ENCODE peak calls at places on chromosome 1, in four cellular contexts. U is K562, S is HepG2, H is GM12878. N is an unnamed sample.

GRCh38 chr1:183871142-183871541 is 66.2 kb downstream of the RGL1 start:
- DNase-seq in U (no peak), S (peak; percentile 16), H (no peak), N (no peak)

GRCh38 chr1:2864203-2864905 is 62.9 kb upstream of the TTC34 start:
- DNase-seq in U (no peak), S (no peak), H (no peak), N (no peak)

GRCh38 chr1:103084176-103084575 is 24.1 kb downstream of the COL11A1 start:
- DNase-seq in U (no peak), S (no peak), H (no peak), N (no peak)

GRCh38 chr1:205235921-205236320 is 8.2 kb downstream of the TMCC2 start:
- DNase-seq in U (no peak), S (no peak), H (no peak), N (no peak)

GRCh38 chr1:94022471-94023189 is 98.3 kb downstream of the ABCA4 start:
- DNase-seq in U (no peak), S (peak; percentile 81), H (no peak), N (no peak)

GRCh38 chr1:11558286-11558685 is 79.3 kb downstream of the DISP3 start:
- DNase-seq in U (no peak), S (no peak), H (no peak), N (no peak)

GRCh38 chr1:181099152-181100014 is 10.9 kb downstream of the IER5 start:
- DNase-seq in U (no peak), S (no peak), H (peak; percentile 95), N (peak; percentile 42)

GRCh38 chr1:117826551-117827078 is 102.8 kb downstream of the GDAP2 start:
- DNase-seq in U (no peak), S (peak; percentile 25), H (no peak), N (no peak)

GRCh38 chr1:192445849-192446489 is 129.2 kb downstream of the RGS21 start:
- DNase-seq in U (peak; percentile 19), S (peak; percentile 7), H (no peak), N (no peak)

GRCh38 chr1:204503122-204503912 is 8.7 kb upstream of the PIK3C2B start:
- DNase-seq in U (peak; percentile 60), S (peak; percentile 67), H (no peak), N (no peak)

GRCh38 chr1:215192306-215192705 is 109.8 kb downstream of the KCNK2 start:
- DNase-seq in U (no peak), S (no peak), H (no peak), N (no peak)

GRCh38 chr1:151762941-151763921 is at the start of gene MRPL9:
- DNase-seq in U (peak; percentile 91), S (peak; percentile 60), H (peak; percentile 45), N (peak; percentile 96)

GRCh38 chr1:76868154-76868882 is 1.0 kb downstream of the ST6GALNAC5 start:
- DNase-seq in U (peak; percentile 11), S (no peak), H (no peak), N (peak; percentile 83)

GRCh38 chr1:157770442-157771043 is 6.4 kb downstream of the FCRL2 start:
- DNase-seq in U (no peak), S (no peak), H (no peak), N (peak; percentile 33)

GRCh38 chr1:163174524-163175437 is 27.9 kb downstream of the RGS5 start:
- DNase-seq in U (peak; percentile 49), S (peak; percentile 20), H (no peak), N (peak; percentile 56)

GRCh38 chr1:41880951-41881885 is 37.5 kb downstream of the HIVEP3 start:
- DNase-seq in U (no peak), S (no peak), H (no peak), N (no peak)

GRCh38 chr1:18408656-18409370 is 71.9 kb upstream of the KLHDC7A start:
- DNase-seq in U (no peak), S (no peak), H (no peak), N (no peak)

GRCh38 chr1:178180405-178180804 is 86.5 kb downstream of the RASAL2 start:
- DNase-seq in U (no peak), S (no peak), H (no peak), N (no peak)

GRCh38 chr1:56517404-56518130 is 61.8 kb downstream of the PLPP3 start:
- DNase-seq in U (peak; percentile 46), S (no peak), H (no peak), N (no peak)

GRCh38 chr1:167663002-167663772 is 33.2 kb downstream of the RCSD1 start:
- DNase-seq in U (peak; percentile 54), S (no peak), H (peak; percentile 60), N (no peak)

DNA sequence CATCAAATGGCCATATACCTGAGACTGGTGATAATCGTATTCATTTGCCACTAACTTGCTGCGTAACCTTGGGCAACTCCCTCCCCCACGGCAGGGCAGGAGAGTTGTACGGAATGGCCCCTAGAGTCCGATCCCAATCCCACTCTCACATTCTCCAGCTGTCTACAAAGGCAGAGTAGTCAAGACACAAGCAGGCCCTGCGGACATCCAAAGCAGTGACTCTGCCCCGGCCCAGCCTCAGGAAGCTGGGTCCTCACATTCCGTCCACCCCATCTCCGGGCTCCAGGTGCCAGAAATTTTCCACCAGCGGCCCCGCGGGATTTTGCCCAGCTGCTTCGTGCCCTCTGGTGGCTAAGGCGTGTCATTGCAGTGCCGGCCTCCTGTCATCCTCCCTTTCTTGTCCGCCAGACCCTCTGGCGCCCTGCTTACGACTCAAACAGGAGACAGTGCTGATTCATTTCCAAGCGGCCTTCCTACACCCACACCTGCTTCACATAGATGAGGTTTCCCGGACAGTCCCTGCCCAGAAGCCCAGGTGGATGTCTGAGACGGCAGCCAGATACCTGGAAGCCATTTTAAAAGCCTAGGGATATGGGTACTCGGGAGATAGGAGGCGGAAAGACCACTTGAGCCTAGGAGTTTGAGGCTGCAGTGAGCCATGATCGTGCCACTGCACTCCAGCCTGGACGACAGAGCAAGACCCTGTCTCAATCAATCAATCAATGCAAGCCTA is 2.9 kb upstream of the S100A2 start:
- DNase-seq in U (peak; percentile 90), S (peak; percentile 86), H (peak; percentile 9), N (peak; percentile 95)
- TF ChIP-seq TARDBP in U (no peak), S (peak; percentile 76), H (no peak), N (no peak)

GRCh38 chr1:208178091-208178529 is 66.1 kb downstream of the PLXNA2 start:
- DNase-seq in U (no peak), S (peak; percentile 68), H (no peak), N (no peak)
- TF ChIP-seq TARDBP in U (no peak), S (no peak), H (no peak), N (no peak)

DNA sequence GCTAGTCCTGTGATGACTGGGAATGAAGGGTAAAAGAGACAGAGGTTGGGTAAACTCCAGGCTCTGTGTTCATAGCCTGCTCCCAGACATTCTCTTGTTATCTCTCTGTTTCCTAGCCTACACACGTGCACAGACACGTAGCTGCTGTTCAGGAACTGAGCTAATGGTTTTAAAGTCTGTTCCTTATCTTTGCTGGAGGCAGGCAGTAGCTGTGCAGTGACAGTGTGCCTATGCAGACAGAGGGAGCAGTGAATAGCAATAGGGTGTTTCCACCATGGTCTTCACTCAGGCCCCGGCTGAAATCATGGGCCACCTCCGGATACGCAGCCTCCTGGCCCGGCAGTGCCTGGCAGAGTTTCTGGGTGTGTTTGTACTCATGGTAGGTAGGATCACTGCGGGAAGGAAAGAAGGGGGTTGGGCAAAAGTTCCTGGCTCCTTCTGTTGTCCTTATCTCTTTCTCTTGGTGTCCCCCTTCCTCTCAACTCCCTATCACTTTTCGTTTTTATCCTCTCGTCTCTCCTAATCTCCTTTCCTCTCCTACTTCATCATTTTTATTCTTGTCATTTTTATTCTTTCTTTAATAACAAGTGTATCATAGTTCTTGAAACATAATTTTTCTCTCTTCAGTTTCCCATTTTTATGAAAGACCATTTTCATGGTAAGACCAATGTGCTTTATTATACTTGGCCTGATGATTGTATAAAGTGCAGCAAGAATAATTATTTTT is at the start of gene AQP10:
- DNase-seq in U (peak; percentile 85), S (peak; percentile 63), H (no peak), N (no peak)
- TF ChIP-seq TARDBP in U (no peak), S (no peak), H (no peak), N (no peak)

GRCh38 chr1:116495534-116495933 is 75.3 kb downstream of the CD58 start:
- DNase-seq in U (no peak), S (no peak), H (no peak), N (no peak)

GRCh38 chr1:116497660-116498059 is 73.2 kb downstream of the CD58 start:
- DNase-seq in U (no peak), S (no peak), H (no peak), N (no peak)

GRCh38 chr1:116496898-116497297 is 73.9 kb downstream of the CD58 start:
- DNase-seq in U (no peak), S (no peak), H (no peak), N (no peak)

GRCh38 chr1:116494745-116495144 is 76.1 kb downstream of the CD58 start:
- DNase-seq in U (no peak), S (peak; percentile 58), H (no peak), N (no peak)

GRCh38 chr1:116496380-116496779 is 74.4 kb downstream of the CD58 start:
- DNase-seq in U (no peak), S (peak; percentile 75), H (no peak), N (no peak)
- TF ChIP-seq TARDBP in U (no peak), S (no peak), H (no peak), N (no peak)